ENCODE peak calls at places on chromosomes 16 and 17, in four cellular contexts. One of them, this sample, is unnamed.

GRCh38 chr17:15101175-15101574 is 164.0 kb downstream of the PMP22 start:
- DNase-seq in GM10248: no peak
- DNase-seq in NCI-H1417: no peak
- DNase-seq in ELR: no peak
- DNase-seq in this sample: no peak

GRCh38 chr16:29825145-29826044 is 5.1 kb downstream of the MVP start:
- DNase-seq in GM10248: peak
- DNase-seq in NCI-H1417: no peak
- DNase-seq in ELR: peak
- DNase-seq in this sample: no peak

GRCh38 chr17:81517339-81518112 is 4.9 kb upstream of the ACTG1 start:
- DNase-seq in GM10248: peak
- DNase-seq in NCI-H1417: no peak
- DNase-seq in ELR: no peak
- DNase-seq in this sample: peak

GRCh38 chr16:47905771-47906170 is 250.0 kb downstream of the ABCC12 start:
- DNase-seq in GM10248: no peak
- DNase-seq in NCI-H1417: no peak
- DNase-seq in ELR: peak
- DNase-seq in this sample: no peak

GRCh38 chr17:48522031-48522593 is 8.7 kb downstream of the HOXB1 start:
- DNase-seq in GM10248: no peak
- DNase-seq in NCI-H1417: peak
- DNase-seq in ELR: no peak
- DNase-seq in this sample: no peak

GRCh38 chr16:4214215-4214621 is 27.7 kb downstream of the SRL start:
- DNase-seq in GM10248: no peak
- DNase-seq in NCI-H1417: no peak
- DNase-seq in ELR: peak
- DNase-seq in this sample: no peak

GRCh38 chr16:84995666-84996065 is 15.7 kb downstream of the ZDHHC7 start:
- DNase-seq in GM10248: no peak
- DNase-seq in NCI-H1417: no peak
- DNase-seq in ELR: no peak
- DNase-seq in this sample: no peak

GRCh38 chr16:22323173-22323997 is 26.2 kb downstream of the POLR3E start:
- DNase-seq in GM10248: no peak
- DNase-seq in NCI-H1417: no peak
- DNase-seq in ELR: no peak
- DNase-seq in this sample: no peak

GRCh38 chr16:13390093-13390985 is 488.9 kb downstream of the SHISA9 start:
- DNase-seq in GM10248: peak
- DNase-seq in NCI-H1417: no peak
- DNase-seq in ELR: no peak
- DNase-seq in this sample: no peak

GRCh38 chr16:46843898-46844642 is 13.1 kb upstream of the C16orf87 start:
- DNase-seq in GM10248: no peak
- DNase-seq in NCI-H1417: no peak
- DNase-seq in ELR: no peak
- DNase-seq in this sample: peak

GRCh38 chr16:88931936-88932335 is 45.1 kb downstream of the CBFA2T3 start:
- DNase-seq in GM10248: no peak
- DNase-seq in NCI-H1417: no peak
- DNase-seq in ELR: no peak
- DNase-seq in this sample: no peak

GRCh38 chr17:79065105-79065670 is 9.4 kb upstream of the ENGASE start:
- DNase-seq in GM10248: peak
- DNase-seq in NCI-H1417: peak
- DNase-seq in ELR: peak
- DNase-seq in this sample: no peak

GRCh38 chr16:49484936-49485335 is 111.3 kb downstream of the C16orf78 start:
- DNase-seq in GM10248: no peak
- DNase-seq in NCI-H1417: no peak
- DNase-seq in ELR: no peak
- DNase-seq in this sample: no peak

GRCh38 chr17:31579265-31579664 is 187.8 kb downstream of the RAB11FIP4 start:
- DNase-seq in GM10248: no peak
- DNase-seq in NCI-H1417: peak
- DNase-seq in ELR: peak
- DNase-seq in this sample: no peak

GRCh38 chr16:4212934-4213296 is 29.0 kb downstream of the SRL start:
- DNase-seq in GM10248: no peak
- DNase-seq in NCI-H1417: no peak
- DNase-seq in ELR: peak
- DNase-seq in this sample: peak

GRCh38 chr16:74793571-74793970 is 19.0 kb upstream of the FA2H start:
- DNase-seq in GM10248: no peak
- DNase-seq in NCI-H1417: no peak
- DNase-seq in ELR: no peak
- DNase-seq in this sample: no peak

GRCh38 chr16:84446596-84447392 is 57.7 kb downstream of the MEAK7 start:
- DNase-seq in GM10248: no peak
- DNase-seq in NCI-H1417: no peak
- DNase-seq in ELR: no peak
- DNase-seq in this sample: no peak

GRCh38 chr17:50835563-50836231 is at the start of gene WFIKKN2:
- DNase-seq in GM10248: no peak
- DNase-seq in NCI-H1417: peak
- DNase-seq in ELR: no peak
- DNase-seq in this sample: no peak

GRCh38 chr17:76255801-76256429 is 9.2 kb upstream of the UBALD2 start:
- DNase-seq in GM10248: no peak
- DNase-seq in NCI-H1417: no peak
- DNase-seq in ELR: peak
- DNase-seq in this sample: no peak

GRCh38 chr17:61469474-61469873 is 17.3 kb downstream of the TBX4 start:
- DNase-seq in GM10248: no peak
- DNase-seq in NCI-H1417: no peak
- DNase-seq in ELR: no peak
- DNase-seq in this sample: no peak

GRCh38 chr16:77993111-77993571 is 29.2 kb upstream of the CLEC3A start:
- DNase-seq in GM10248: no peak
- DNase-seq in NCI-H1417: no peak
- DNase-seq in ELR: no peak
- DNase-seq in this sample: no peak

GRCh38 chr17:79849953-79850352 is 10.7 kb upstream of the CBX4 start:
- DNase-seq in GM10248: no peak
- DNase-seq in NCI-H1417: no peak
- DNase-seq in ELR: no peak
- DNase-seq in this sample: no peak

GRCh38 chr16:1691276-1691675 is 13.2 kb downstream of the JPT2 start:
- DNase-seq in GM10248: no peak
- DNase-seq in NCI-H1417: no peak
- DNase-seq in ELR: peak
- DNase-seq in this sample: no peak

GRCh38 chr17:81712468-81713003 is 452 bp downstream of the SLC25A10 start:
- DNase-seq in GM10248: peak
- DNase-seq in NCI-H1417: peak
- DNase-seq in ELR: peak
- DNase-seq in this sample: no peak

GRCh38 chr16:87552772-87553171 is 49.5 kb upstream of the JPH3 start:
- DNase-seq in GM10248: no peak
- DNase-seq in NCI-H1417: no peak
- DNase-seq in ELR: peak
- DNase-seq in this sample: no peak

GRCh38 chr17:61474934-61475333 is 22.7 kb downstream of the TBX4 start:
- DNase-seq in GM10248: no peak
- DNase-seq in NCI-H1417: no peak
- DNase-seq in ELR: no peak
- DNase-seq in this sample: no peak

GRCh38 chr16:10180771-10181163 is 1.5 kb downstream of the GRIN2A start:
- DNase-seq in GM10248: peak
- DNase-seq in NCI-H1417: no peak
- DNase-seq in ELR: peak
- DNase-seq in this sample: no peak

GRCh38 chr17:44911133-44912001 is 3.9 kb downstream of the GFAP start:
- DNase-seq in GM10248: peak
- DNase-seq in NCI-H1417: peak
- DNase-seq in ELR: peak
- DNase-seq in this sample: peak

This sample was measured in B cell.